ENCODE peak calls at places on chromosome 6, in ten cellular contexts. O is HCT116, W is endothelial cell, Z is lower leg skin, L is choroid plexus epithelial cell, K is GM10248, X is neural crest cell, Q is AG09319, H is A673, G is activated B cell treated with CpG ODN at 0.5 μM for 24 hours. N is an unnamed sample.

GRCh38 chr6:108350528-108350927 is 55.7 kb downstream of the AFG1L start:
- DNase-seq in K (no peak), G (no peak), L (no peak), H (no peak), X (no peak), Q (no peak), W (no peak), Z (no peak), O (no peak), N (no peak)

GRCh38 chr6:3549314-3549940 is 92.6 kb upstream of the SLC22A23 start:
- DNase-seq in L (no peak), O (no peak), K (no peak), X (no peak), G (no peak), W (no peak), Q (no peak), Z (no peak), H (no peak), N (no peak)

GRCh38 chr6:63272397-63272796 is 47.4 kb downstream of the LGSN start:
- DNase-seq in W (no peak), K (peak; percentile 29), X (no peak), Q (no peak), Z (no peak), L (peak; percentile 50), H (peak; percentile 60), G (no peak), O (peak; percentile 27), N (no peak)

GRCh38 chr6:132011582-132011981 is 60.4 kb upstream of the CCN2 start:
- DNase-seq in Z (no peak), W (no peak), G (no peak), K (no peak), H (peak; percentile 85), O (no peak), Q (peak; percentile 67), X (no peak), L (peak; percentile 47), N (peak; percentile 10)

GRCh38 chr6:75275067-75275466 is 9.5 kb downstream of the TMEM30A start:
- DNase-seq in L (peak; percentile 76), X (no peak), K (no peak), W (no peak), Q (peak; percentile 49), G (no peak), Z (no peak), H (peak; percentile 38), O (no peak), N (peak; percentile 64)

GRCh38 chr6:89818977-89819335 is 638 bp downstream of the MDN1 start:
- DNase-seq in H (peak; percentile 21), X (peak; percentile 14), Q (no peak), Z (no peak), G (no peak), O (no peak), L (peak; percentile 54), W (no peak), K (no peak), N (no peak)

GRCh38 chr6:163415176-163415619 is 680 bp downstream of the QKI start:
- DNase-seq in K (peak; percentile 33), W (no peak), Z (peak; percentile 84), O (no peak), H (peak; percentile 50), L (peak; percentile 32), G (peak; percentile 52), X (peak; percentile 20), Q (no peak), N (no peak)

GRCh38 chr6:155883334-155883731 is 427.7 kb upstream of the NOX3 start:
- DNase-seq in O (no peak), H (no peak), K (no peak), G (no peak), X (no peak), Z (no peak), Q (no peak), L (peak; percentile 27), W (no peak), N (no peak)

GRCh38 chr6:28474441-28475219 is 31.3 kb upstream of the ZSCAN23 start:
- DNase-seq in K (peak; percentile 45), H (peak; percentile 91), W (peak; percentile 55), G (no peak), Q (peak; percentile 70), Z (no peak), L (peak; percentile 94), O (peak; percentile 88), X (peak; percentile 48), N (peak; percentile 68)

GRCh38 chr6:70675822-70676221 is 8.1 kb downstream of the SMAP1 start:
- DNase-seq in G (no peak), W (no peak), Q (no peak), Z (no peak), O (no peak), K (no peak), L (no peak), H (no peak), X (no peak), N (no peak)

GRCh38 chr6:134162932-134163331 is 110.5 kb upstream of the SLC2A12 start:
- DNase-seq in X (no peak), O (no peak), L (no peak), G (no peak), K (no peak), W (no peak), H (no peak), Q (no peak), Z (no peak), N (no peak)

GRCh38 chr6:157148391-157149323 is 174.7 kb downstream of the TMEM242 start:
- DNase-seq in O (peak; percentile 75), G (no peak), W (no peak), K (no peak), Q (peak; percentile 40), L (peak; percentile 97), X (no peak), Z (no peak), H (peak; percentile 76), N (peak; percentile 81)

GRCh38 chr6:157060440-157060949 is 262.8 kb downstream of the TMEM242 start:
- DNase-seq in X (no peak), K (no peak), Q (no peak), W (no peak), G (no peak), L (peak; percentile 50), O (no peak), H (peak; percentile 70), Z (no peak), N (no peak)

DNA sequence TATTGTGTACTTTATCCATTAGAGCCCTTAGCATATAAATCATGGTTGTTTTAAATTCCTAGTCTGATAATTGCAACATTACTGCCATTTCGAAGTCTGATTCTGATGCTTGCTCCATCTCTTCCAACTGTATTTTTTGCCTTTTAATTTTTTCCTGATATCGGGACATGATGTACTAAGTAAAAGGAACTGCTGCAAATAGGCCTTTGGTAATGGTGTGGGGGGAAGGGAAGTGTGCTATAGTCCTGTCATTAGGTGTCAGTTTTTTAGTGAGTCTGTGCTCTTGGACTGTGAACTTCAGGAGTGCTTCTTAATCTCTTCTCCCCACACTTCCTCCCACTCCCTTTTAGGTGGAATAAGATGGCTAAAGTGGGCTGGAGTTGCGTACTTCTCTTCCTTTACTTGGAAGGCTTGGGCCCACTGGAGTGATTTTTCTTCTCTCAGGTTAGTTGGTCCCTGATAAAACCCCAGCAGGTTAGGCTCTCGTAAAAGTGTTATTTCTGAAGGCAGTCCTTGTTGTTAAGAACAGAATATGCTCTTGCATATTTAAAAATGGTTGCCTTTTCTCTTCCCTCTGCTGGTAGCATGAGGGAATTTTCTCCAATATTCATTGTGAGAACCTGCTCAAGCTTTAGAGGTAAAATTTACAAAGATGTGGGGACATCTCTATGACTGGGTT is 18.1 kb downstream of the STXBP5 start:
- DNase-seq in G (no peak), W (no peak), Z (no peak), X (no peak), L (peak; percentile 64), K (no peak), O (no peak), H (peak; percentile 37), Q (no peak), N (no peak)
- TF ChIP-seq CTCF in G (no peak), W (peak; percentile 71), Z (no peak), X (peak; percentile 69), L (peak; percentile 58), K (no peak), O (peak; percentile 55), H (peak; percentile 57), Q (peak; percentile 39), N (peak; percentile 23)

GRCh38 chr6:151440930-151441329 is 11.0 kb downstream of the RMND1 start:
- DNase-seq in H (no peak), Q (no peak), X (no peak), Z (no peak), K (peak; percentile 25), G (no peak), W (no peak), L (peak; percentile 69), O (no peak), N (no peak)
- TF ChIP-seq CTCF in H (peak; percentile 41), Q (peak; percentile 53), X (peak; percentile 50), Z (no peak), K (peak; percentile 56), G (no peak), W (no peak), L (peak; percentile 55), O (peak; percentile 31), N (peak; percentile 26)

GRCh38 chr6:161374971-161375873 is 101.4 kb upstream of the AGPAT4 start:
- DNase-seq in X (no peak), O (no peak), Z (peak; percentile 89), W (peak; percentile 30), K (no peak), Q (no peak), L (no peak), H (peak; percentile 57), G (no peak), N (no peak)
- TF ChIP-seq CTCF in X (peak; percentile 25), O (no peak), Z (no peak), W (no peak), K (no peak), Q (no peak), L (peak; percentile 32), H (peak; percentile 35), G (no peak), N (peak; percentile 34)

GRCh38 chr6:56853541-56853940 is 101.4 kb upstream of the BEND6 start:
- DNase-seq in K (no peak), L (no peak), G (no peak), X (no peak), W (no peak), H (no peak), O (no peak), Z (no peak), Q (no peak), N (no peak)

GRCh38 chr6:56851541-56852248 is 103.2 kb upstream of the BEND6 start:
- DNase-seq in G (no peak), L (peak; percentile 93), Z (no peak), Q (peak; percentile 73), W (peak; percentile 67), X (peak; percentile 44), O (no peak), K (peak; percentile 73), H (peak; percentile 82), N (no peak)

GRCh38 chr6:56851104-56851503 is 103.8 kb upstream of the BEND6 start:
- DNase-seq in H (no peak), O (no peak), Z (no peak), L (peak; percentile 41), W (peak; percentile 12), X (no peak), Q (no peak), G (no peak), K (no peak), N (no peak)

GRCh38 chr6:56852611-56853010 is 102.3 kb upstream of the BEND6 start:
- DNase-seq in H (no peak), W (no peak), Q (no peak), Z (no peak), K (no peak), X (no peak), O (no peak), G (no peak), L (no peak), N (no peak)

DNA sequence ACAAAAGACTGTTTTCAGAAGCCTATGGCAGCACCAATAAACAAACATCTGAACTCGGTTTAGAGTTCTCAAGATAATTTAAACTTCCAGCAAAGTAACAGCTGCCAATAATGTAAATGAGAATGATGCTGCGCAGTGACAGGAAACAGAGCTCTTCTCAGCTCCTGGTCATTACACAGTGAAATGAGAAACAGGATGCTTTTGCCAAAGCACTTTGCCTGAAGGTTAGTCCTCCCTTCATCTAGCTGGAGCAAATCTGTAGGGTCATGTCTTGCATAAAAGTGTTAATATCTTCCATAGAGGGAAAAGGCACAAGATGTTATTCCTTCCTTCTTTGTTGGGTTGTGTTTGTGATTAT is 102.7 kb upstream of the BEND6 start:
- DNase-seq in Q (no peak), G (no peak), K (no peak), Z (no peak), O (no peak), X (no peak), H (no peak), L (no peak), W (no peak), N (no peak)
- TF ChIP-seq CTCF in Q (no peak), G (no peak), K (no peak), Z (no peak), O (no peak), X (no peak), H (no peak), L (no peak), W (no peak), N (no peak)